ENCODE peak calls at places on chromosome 7, in nine cellular contexts. H is lower lobe of right lung; B is CD8-positive, alpha-beta memory T cell; I is testis; W is BJ; J is colonic mucosa; T is heart right ventricle; U is neural progenitor cell; Q is right lobe of liver. M is an unnamed sample.

GRCh38 chr7:124764071-124764846 is 1.3 kb downstream of the GPR37 start:
- DNase-seq in I (no peak), Q (peak; percentile 54), J (no peak), T (no peak), U (peak; percentile 26), B (no peak), H (no peak), W (no peak), M (peak; percentile 60)

GRCh38 chr7:126488043-126488442 is 764.7 kb downstream of the GRM8 start:
- DNase-seq in T (no peak), I (no peak), H (no peak), W (no peak), B (no peak), J (no peak), U (no peak), Q (no peak), M (no peak)

GRCh38 chr7:51253157-51253556 is 63.5 kb downstream of the COBL start:
- DNase-seq in Q (no peak), H (no peak), J (no peak), U (no peak), T (no peak), B (no peak), I (no peak), W (no peak), M (peak; percentile 20)

GRCh38 chr7:33722383-33723096 is 182.8 kb upstream of the BMPER start:
- DNase-seq in J (peak; percentile 12), U (peak; percentile 10), T (no peak), H (no peak), W (no peak), Q (no peak), B (no peak), I (peak; percentile 52), M (no peak)

GRCh38 chr7:128770238-128770637 is 5.4 kb downstream of the OPN1SW start:
- DNase-seq in U (no peak), T (no peak), Q (no peak), I (no peak), B (no peak), J (no peak), W (no peak), H (no peak), M (no peak)

GRCh38 chr7:111089822-111090426 is 1.0 kb upstream of the LRRN3 start:
- DNase-seq in I (no peak), T (no peak), J (no peak), B (peak; percentile 53), W (no peak), Q (no peak), U (peak; percentile 49), H (no peak), M (no peak)

GRCh38 chr7:29270579-29270978 is 76.0 kb downstream of the CHN2 start:
- DNase-seq in T (no peak), B (no peak), W (no peak), Q (no peak), H (no peak), U (no peak), I (no peak), J (no peak), M (no peak)

GRCh38 chr7:14855033-14855794 is 47.3 kb downstream of the DGKB start:
- DNase-seq in B (no peak), W (no peak), T (no peak), U (no peak), H (no peak), J (no peak), Q (no peak), I (no peak), M (no peak)

GRCh38 chr7:38977658-38978057 is at the start of gene POU6F2:
- DNase-seq in W (no peak), B (no peak), U (no peak), J (no peak), Q (no peak), H (no peak), I (no peak), T (no peak), M (no peak)

GRCh38 chr7:5428470-5429252 is 5.0 kb upstream of the TNRC18 start:
- DNase-seq in T (peak; percentile 65), B (no peak), I (peak; percentile 79), U (peak; percentile 50), W (no peak), J (peak; percentile 77), Q (peak; percentile 82), H (peak; percentile 72), M (peak; percentile 71)

GRCh38 chr7:4823442-4824119 is 38.2 kb downstream of the PAPOLB start:
- DNase-seq in W (no peak), B (no peak), U (no peak), J (no peak), Q (no peak), I (no peak), T (no peak), H (no peak), M (peak; percentile 37)

GRCh38 chr7:70657989-70658578 is 473.9 kb upstream of the GALNT17 start:
- DNase-seq in Q (no peak), H (no peak), B (peak; percentile 15), U (peak; percentile 53), T (no peak), W (no peak), I (no peak), J (no peak), M (no peak)

GRCh38 chr7:90797596-90797995 is 201.5 kb downstream of the CDK14 start:
- DNase-seq in Q (no peak), W (no peak), I (no peak), T (no peak), U (no peak), B (no peak), J (no peak), H (no peak), M (no peak)

GRCh38 chr7:171912-172515 is 20.4 kb upstream of the FAM20C start:
- DNase-seq in U (no peak), I (no peak), B (no peak), W (no peak), T (no peak), Q (peak; percentile 44), H (peak; percentile 27), J (peak; percentile 8), M (peak; percentile 51)

GRCh38 chr7:111364413-111364812 is 197.9 kb downstream of the IMMP2L start:
- DNase-seq in T (no peak), I (no peak), U (no peak), J (no peak), Q (no peak), H (no peak), B (no peak), W (no peak), M (no peak)

GRCh38 chr7:117020605-117021002 is 67.3 kb downstream of the ST7 start:
- DNase-seq in W (no peak), T (no peak), Q (no peak), H (no peak), U (peak; percentile 46), I (no peak), B (no peak), J (no peak), M (no peak)

DNA sequence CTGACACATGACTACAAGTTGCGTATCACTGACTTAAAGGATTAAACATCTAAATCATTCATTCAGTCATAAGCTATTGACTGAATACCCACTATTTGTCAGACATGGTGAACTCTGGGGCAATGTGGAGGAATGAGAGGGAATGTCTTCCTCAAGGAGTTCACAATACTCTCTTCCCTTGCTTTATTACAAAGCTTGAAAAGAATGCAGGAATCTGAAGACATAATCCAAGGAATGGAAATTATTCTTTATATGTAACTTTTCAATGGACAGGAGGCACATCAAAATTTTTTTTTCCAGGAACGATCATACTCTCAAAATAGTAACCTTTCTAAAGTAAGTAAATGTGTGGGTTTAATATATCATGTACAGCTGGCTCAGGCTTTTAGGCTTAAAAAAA is 111.9 kb downstream of the ATXN7L1 start:
- DNase-seq in Q (no peak), U (no peak), W (no peak), B (no peak), I (no peak), J (no peak), H (no peak), T (no peak), M (no peak)
- H3K4me3 ChIP-seq in Q (no peak overlapping the region), U (no peak overlapping the region), W (no peak overlapping the region), B (no peak overlapping the region), I (no peak overlapping the region), J (no peak overlapping the region), H (no peak overlapping the region), T (no peak overlapping the region), M (no peak overlapping the region)

DNA sequence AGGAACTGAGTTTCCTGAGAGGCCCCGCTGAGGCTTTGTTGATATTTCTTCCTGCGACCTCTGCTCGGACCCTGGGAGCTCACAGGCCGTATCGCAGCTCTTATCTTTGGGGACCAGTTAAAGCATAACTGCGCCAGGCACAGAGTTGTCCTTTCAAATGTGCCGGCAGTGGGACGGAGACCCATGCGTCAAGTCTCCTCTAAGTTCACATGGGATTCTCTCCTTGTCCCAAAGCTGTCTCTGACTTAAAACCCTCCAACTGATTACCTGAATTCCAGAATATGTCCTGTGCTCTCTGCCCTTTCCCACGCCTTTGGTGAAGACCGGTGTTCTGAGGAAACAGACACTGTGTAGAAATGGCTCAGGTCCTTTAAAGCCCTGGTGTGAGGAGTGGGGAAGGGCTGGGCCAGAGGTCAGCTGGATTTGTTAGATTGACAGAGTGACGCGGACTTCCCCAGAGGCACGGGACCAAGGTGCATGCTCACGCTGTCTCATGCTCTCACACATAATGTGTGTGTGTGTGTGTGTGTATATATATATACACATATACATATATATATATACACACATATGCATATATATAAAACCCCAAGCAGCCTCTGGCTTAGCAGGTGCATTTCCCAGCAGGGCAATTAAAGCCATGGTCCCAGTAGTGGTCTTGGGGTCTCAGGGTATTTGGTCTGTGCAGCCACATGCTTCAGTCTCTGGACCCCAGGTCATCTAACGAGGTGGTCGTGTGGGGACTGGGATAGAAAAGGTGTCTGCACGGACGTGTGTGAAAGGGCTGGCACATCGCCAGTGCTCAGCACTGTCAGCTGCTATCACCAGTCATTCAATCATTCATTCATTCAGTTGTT is 170.0 kb downstream of the EGFR start:
- DNase-seq in W (no peak), B (no peak), J (peak; percentile 55), T (no peak), U (no peak), Q (no peak), H (no peak), I (no peak), M (no peak)
- H3K36me3 ChIP-seq in W (peaks cover 9% of the 10 kb centered on the region), B (no peaks in the 10 kb centered on the region), J (no peaks in the 10 kb centered on the region), T (peaks cover 31% of the 10 kb centered on the region), U (no peaks in the 10 kb centered on the region), Q (no peaks in the 10 kb centered on the region), H (peaks cover 54% of the 10 kb centered on the region), I (no peaks in the 10 kb centered on the region), M (no peaks in the 10 kb centered on the region)

GRCh38 chr7:114082567-114082933 is 163.7 kb upstream of the PPP1R3A start:
- DNase-seq in T (no peak), I (no peak), W (no peak), H (no peak), B (no peak), J (peak; percentile 29), U (no peak), Q (no peak), M (no peak)
- H3K27me3 ChIP-seq in T (peaks cover 72% of the 10 kb centered on the region), I (no peaks in the 10 kb centered on the region), W (peaks cover 30% of the 10 kb centered on the region), H (peaks cover 60% of the 10 kb centered on the region), B (peaks cover 25% of the 10 kb centered on the region), J (no peaks in the 10 kb centered on the region), U (peaks cover 89% of the 10 kb centered on the region), Q (no peaks in the 10 kb centered on the region), M (peaks cover 56% of the 10 kb centered on the region)

GRCh38 chr7:131104611-131105293 is 222.9 kb upstream of the MKLN1 start:
- DNase-seq in T (no peak), Q (no peak), U (no peak), H (no peak), B (peak; percentile 30), W (no peak), I (no peak), J (no peak), M (no peak)
- H3K4me3 ChIP-seq in T (peak overlapping the region; percentile 95), Q (peak overlapping the region; percentile 57), U (peak overlapping the region; percentile 74), H (peak overlapping the region; percentile 70), B (peak overlapping the region; percentile 52), W (peak overlapping the region; percentile 61), I (peak overlapping the region; percentile 92), J (peak overlapping the region; percentile 49), M (no peak overlapping the region)

M was measured in H7.